ENCODE peak calls at places on chromosome 4, in seven cellular contexts. E is trophoblast cell, B is mesendoderm, O is H1, I is mesenchymal stem cell, S is IMR-90, R is neuronal stem cell. D is an unnamed sample.

GRCh38 chr4:101020956-101021355 is 326.4 kb downstream of the PPP3CA start:
- DNase-seq in E (no peak), B (peak), O (no peak), I (peak), S (peak), R (no peak), D (no peak)

GRCh38 chr4:27819261-27819660 is 958.6 kb downstream of the STIM2 start:
- DNase-seq in E (no peak), B (no peak), O (no peak), I (no peak), S (no peak), R (no peak), D (no peak)

GRCh38 chr4:28250646-28251045 is 1390.0 kb downstream of the STIM2 start:
- DNase-seq in E (no peak), B (no peak), O (no peak), I (no peak), S (no peak), R (no peak), D (no peak)

GRCh38 chr4:36168127-36168898 is 76.0 kb downstream of the ARAP2 start:
- DNase-seq in E (no peak), B (no peak), O (no peak), I (no peak), S (peak), R (no peak), D (no peak)

GRCh38 chr4:17063870-17064269 is 165.4 kb upstream of the LDB2 start:
- DNase-seq in E (no peak), B (no peak), O (no peak), I (no peak), S (peak), R (no peak), D (no peak)

GRCh38 chr4:21901831-21902230 is 46.7 kb downstream of the KCNIP4 start:
- DNase-seq in E (no peak), B (no peak), O (no peak), I (peak), S (peak), R (no peak), D (no peak)

GRCh38 chr4:78235800-78236199 is 178.7 kb downstream of the FRAS1 start:
- DNase-seq in E (no peak), B (no peak), O (no peak), I (no peak), S (no peak), R (no peak), D (no peak)

GRCh38 chr4:14177987-14178386 is 550.5 kb upstream of the BOD1L1 start:
- DNase-seq in E (no peak), B (peak), O (no peak), I (no peak), S (no peak), R (no peak), D (no peak)

GRCh38 chr4:81472249-81473085 is 760 bp upstream of the RASGEF1B start:
- DNase-seq in E (peak), B (peak), O (no peak), I (peak), S (no peak), R (peak), D (peak)

GRCh38 chr4:14178421-14178820 is 550.9 kb upstream of the BOD1L1 start:
- DNase-seq in E (no peak), B (peak), O (no peak), I (peak), S (peak), R (no peak), D (no peak)

GRCh38 chr4:25449270-25449669 is 72.2 kb downstream of the ANAPC4 start:
- DNase-seq in E (peak), B (peak), O (no peak), I (no peak), S (no peak), R (no peak), D (no peak)

GRCh38 chr4:4507923-4508322 is 33.9 kb downstream of the STX18 start:
- DNase-seq in E (no peak), B (no peak), O (no peak), I (no peak), S (no peak), R (no peak), D (no peak)

GRCh38 chr4:156294577-156294976 is 340.9 kb upstream of the CTSO start:
- DNase-seq in E (peak), B (peak), O (no peak), I (peak), S (peak), R (peak), D (peak)

GRCh38 chr4:67436742-67437141 is 108.6 kb downstream of the CENPC start:
- DNase-seq in E (no peak), B (peak), O (no peak), I (peak), S (peak), R (no peak), D (no peak)

GRCh38 chr4:75881476-75881875 is 20.8 kb downstream of the PPEF2 start:
- DNase-seq in E (no peak), B (no peak), O (no peak), I (no peak), S (no peak), R (no peak), D (no peak)

GRCh38 chr4:157076578-157076947 is 613 bp downstream of the GLRB start:
- DNase-seq in E (no peak), B (peak), O (peak), I (no peak), S (no peak), R (no peak), D (peak)

GRCh38 chr4:128658214-128658621 is 151.3 kb upstream of the JADE1 start:
- DNase-seq in E (no peak), B (no peak), O (no peak), I (no peak), S (no peak), R (no peak), D (no peak)

GRCh38 chr4:47531954-47532321 is 46.9 kb downstream of the ATP10D start:
- DNase-seq in E (no peak), B (no peak), O (no peak), I (no peak), S (no peak), R (no peak), D (no peak)

GRCh38 chr4:140141196-140141845 is 12.7 kb downstream of the MAML3 start:
- DNase-seq in E (no peak), B (no peak), O (no peak), I (no peak), S (no peak), R (no peak), D (no peak)

GRCh38 chr4:74933562-74934015 is 673 bp downstream of the PARM1 start:
- DNase-seq in E (no peak), B (peak), O (no peak), I (peak), S (no peak), R (no peak), D (peak)

GRCh38 chr4:54909964-54910363 is 215.4 kb downstream of the KDR start:
- DNase-seq in E (no peak), B (no peak), O (no peak), I (no peak), S (no peak), R (no peak), D (no peak)

GRCh38 chr4:121898150-121898549 is 27.9 kb upstream of the BBS7 start:
- DNase-seq in E (no peak), B (peak), O (no peak), I (no peak), S (no peak), R (no peak), D (no peak)

GRCh38 chr4:5409980-5410618 is 298.3 kb downstream of the EVC2 start:
- DNase-seq in E (no peak), B (peak), O (no peak), I (no peak), S (no peak), R (no peak), D (no peak)

GRCh38 chr4:77560170-77560569 is 45.5 kb upstream of the CXCL13 start:
- DNase-seq in E (no peak), B (no peak), O (no peak), I (no peak), S (no peak), R (no peak), D (no peak)

GRCh38 chr4:82181789-82182188 is 192.0 kb downstream of the HNRNPD start:
- DNase-seq in E (no peak), B (no peak), O (no peak), I (no peak), S (no peak), R (no peak), D (no peak)

GRCh38 chr4:13483142-13484044 is 747 bp downstream of the RAB28 start:
- DNase-seq in E (peak), B (peak), O (no peak), I (peak), S (peak), R (peak), D (peak)

GRCh38 chr4:84582302-84582987 is 482 bp upstream of the CDS1 start:
- DNase-seq in E (peak), B (peak), O (peak), I (peak), S (peak), R (peak), D (peak)

GRCh38 chr4:7155611-7156071 is 36.7 kb upstream of the SORCS2 start:
- DNase-seq in E (no peak), B (no peak), O (no peak), I (no peak), S (no peak), R (no peak), D (peak)
- H2BK5ac ChIP-seq in E (no peak), B (no peak), O (no peak), I (no peak), S (no peak), R (no peak), D (no peak)

DNA sequence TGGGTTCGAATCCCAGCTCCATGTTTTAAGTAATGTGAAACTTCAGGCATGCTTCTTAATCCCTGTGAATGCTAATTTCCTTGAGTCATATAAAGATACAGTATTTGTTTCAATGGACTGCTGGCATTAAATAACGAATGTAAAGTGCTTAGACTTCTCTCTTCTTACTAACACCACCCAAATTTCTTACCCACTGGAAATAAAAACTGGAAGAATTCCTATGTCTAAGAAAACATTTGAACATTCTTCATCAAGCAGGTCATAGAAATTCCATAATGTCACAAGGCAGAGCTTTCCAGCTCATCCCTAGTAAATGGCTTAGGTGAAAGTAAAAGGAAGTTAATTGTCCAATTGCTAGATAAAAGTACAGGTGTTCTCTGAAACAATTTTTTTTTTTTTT is 172.6 kb downstream of the ANK2 start:
- DNase-seq in E (no peak), B (peak), O (no peak), I (peak), S (peak), R (no peak), D (no peak)
- H2BK5ac ChIP-seq in E (no peak), B (no peak), O (no peak), I (peak), S (peak), R (no peak), D (no peak)

GRCh38 chr4:113673450-113673849 is 88.1 kb downstream of the CAMK2D start:
- DNase-seq in E (no peak), B (peak), O (no peak), I (peak), S (peak), R (no peak), D (peak)
- H2BK5ac ChIP-seq in E (no peak), B (no peak), O (no peak), I (no peak), S (no peak), R (no peak), D (no peak)

GRCh38 chr4:8581094-8581861 is 1.1 kb downstream of the GPR78 start:
- DNase-seq in E (no peak), B (no peak), O (no peak), I (no peak), S (no peak), R (no peak), D (no peak)
- H2BK5ac ChIP-seq in E (no peak), B (no peak), O (no peak), I (no peak), S (no peak), R (no peak), D (no peak)

GRCh38 chr4:172995161-172995560 is 173.4 kb upstream of the GALNT7 start:
- DNase-seq in E (no peak), B (no peak), O (no peak), I (peak), S (peak), R (no peak), D (no peak)
- H2BK5ac ChIP-seq in E (no peak), B (no peak), O (no peak), I (no peak), S (no peak), R (no peak), D (no peak)

D was measured in H9.